ENCODE peak calls at places on chromosome 20, in four cellular contexts. V is heart left ventricle, K is hepatocyte, F is transverse colon. A is an unnamed sample.

GRCh38 chr20:62587757-62588402 is 54.4 kb upstream of the SLCO4A1 start:
- DNase-seq in V (peak), K (peak), F (no peak), A (no peak)

GRCh38 chr20:25248501-25249172 is 752 bp downstream of the PYGB start:
- DNase-seq in V (no peak), K (peak), F (peak), A (no peak)

GRCh38 chr20:24418731-24419130 is 50.7 kb upstream of the SYNDIG1 start:
- DNase-seq in V (no peak), K (no peak), F (no peak), A (no peak)

GRCh38 chr20:64212750-64213149 is 42.8 kb upstream of the PCMTD2 start:
- DNase-seq in V (peak), K (peak), F (no peak), A (no peak)

GRCh38 chr20:57040924-57041323 is 225.5 kb downstream of the BMP7 start:
- DNase-seq in V (no peak), K (peak), F (peak), A (no peak)

GRCh38 chr20:64237316-64237715 is 18.2 kb upstream of the PCMTD2 start:
- DNase-seq in V (peak), K (no peak), F (no peak), A (no peak)

GRCh38 chr20:14765370-14765701 is 427.9 kb upstream of the FLRT3 start:
- DNase-seq in V (no peak), K (no peak), F (no peak), A (no peak)

GRCh38 chr20:45419188-45420091 is 3.5 kb downstream of the PIGT start:
- DNase-seq in V (no peak), K (no peak), F (peak), A (no peak)

GRCh38 chr20:13348301-13349239 is 127.5 kb downstream of the ISM1 start:
- DNase-seq in V (no peak), K (no peak), F (no peak), A (no peak)

GRCh38 chr20:13765299-13765698 is 19.4 kb downstream of the ESF1 start:
- DNase-seq in V (no peak), K (no peak), F (no peak), A (no peak)

GRCh38 chr20:45823949-45824835 is 2.9 kb downstream of the TNNC2 start:
- DNase-seq in V (peak), K (peak), F (peak), A (no peak)

GRCh38 chr20:21767739-21768223 is 62.3 kb downstream of the PAX1 start:
- DNase-seq in V (no peak), K (peak), F (no peak), A (no peak)

GRCh38 chr20:1491281-1491840 is at the start of gene SIRPB2:
- DNase-seq in V (peak), K (no peak), F (peak), A (no peak)

GRCh38 chr20:41560971-41561370 is 57.2 kb downstream of the CHD6 start:
- DNase-seq in V (no peak), K (no peak), F (no peak), A (no peak)

GRCh38 chr20:12210591-12210990 is 292.9 kb downstream of the BTBD3 start:
- DNase-seq in V (no peak), K (no peak), F (no peak), A (no peak)

GRCh38 chr20:37816003-37816402 is 86.9 kb upstream of the VSTM2L start:
- DNase-seq in V (no peak), K (no peak), F (no peak), A (no peak)

GRCh38 chr20:63680427-63680826 is 16.0 kb upstream of the TNFRSF6B start:
- DNase-seq in V (no peak), K (no peak), F (no peak), A (no peak)

GRCh38 chr20:35866446-35867202 is 87.7 kb downstream of the SCAND1 start:
- DNase-seq in V (no peak), K (no peak), F (no peak), A (no peak)

GRCh38 chr20:35871311-35871771 is 83.0 kb downstream of the SCAND1 start:
- DNase-seq in V (no peak), K (no peak), F (peak), A (no peak)

DNA sequence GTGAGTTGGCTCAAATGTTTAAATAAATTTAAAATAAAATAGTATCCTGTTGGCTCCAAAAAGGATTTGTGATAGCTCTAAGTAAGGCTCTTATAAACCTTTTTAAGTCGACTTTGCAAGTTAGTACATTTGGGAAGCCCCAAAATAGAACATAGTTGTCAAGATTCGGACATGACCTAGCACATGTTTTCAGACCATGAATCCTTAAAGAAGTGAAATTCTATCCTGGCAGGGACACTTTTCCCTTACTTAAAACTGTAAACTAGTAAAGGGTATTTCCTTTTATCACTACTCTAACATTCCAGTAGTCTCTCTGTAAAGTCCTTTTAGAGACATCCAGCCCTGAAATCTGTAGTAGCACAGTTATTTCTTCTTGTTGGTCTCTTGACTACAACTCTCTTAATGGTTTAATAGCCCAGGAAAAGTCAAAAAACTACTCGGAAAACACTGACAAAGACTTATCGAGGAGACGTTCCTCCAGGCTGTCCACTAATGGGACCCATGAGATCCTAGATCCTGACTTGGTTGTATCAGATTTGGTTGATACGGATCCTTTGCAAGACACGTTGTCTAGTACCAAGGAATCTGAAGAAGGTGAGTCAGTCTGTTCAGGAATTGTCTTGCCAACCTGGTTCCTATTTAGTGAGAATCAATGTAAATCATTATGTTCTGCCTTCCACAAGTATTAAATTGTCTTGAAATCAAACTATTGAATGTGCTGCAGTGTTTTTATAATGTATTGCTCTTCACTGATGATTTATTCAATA is 83.6 kb downstream of the SCAND1 start:
- DNase-seq in V (no peak), K (no peak), F (no peak), A (no peak)
- H3K27ac ChIP-seq in V (no peak), K (peak), F (peak), A (peak)

GRCh38 chr20:49765846-49766541 is 46.6 kb upstream of the SLC9A8 start:
- DNase-seq in V (no peak), K (no peak), F (no peak), A (no peak)

GRCh38 chr20:49762940-49763766 is 49.5 kb upstream of the B4GALT5 start:
- DNase-seq in V (no peak), K (peak), F (no peak), A (no peak)

GRCh38 chr20:49768204-49769124 is 44.2 kb upstream of the SLC9A8 start:
- DNase-seq in V (no peak), K (peak), F (peak), A (no peak)

GRCh38 chr20:49766979-49767419 is 45.6 kb upstream of the SLC9A8 start:
- DNase-seq in V (no peak), K (no peak), F (no peak), A (no peak)

GRCh38 chr20:49765413-49765736 is 47.3 kb upstream of the SLC9A8 start:
- DNase-seq in V (no peak), K (no peak), F (no peak), A (no peak)
- H3K27ac ChIP-seq in V (no peak), K (peak), F (no peak), A (no peak)

DNA sequence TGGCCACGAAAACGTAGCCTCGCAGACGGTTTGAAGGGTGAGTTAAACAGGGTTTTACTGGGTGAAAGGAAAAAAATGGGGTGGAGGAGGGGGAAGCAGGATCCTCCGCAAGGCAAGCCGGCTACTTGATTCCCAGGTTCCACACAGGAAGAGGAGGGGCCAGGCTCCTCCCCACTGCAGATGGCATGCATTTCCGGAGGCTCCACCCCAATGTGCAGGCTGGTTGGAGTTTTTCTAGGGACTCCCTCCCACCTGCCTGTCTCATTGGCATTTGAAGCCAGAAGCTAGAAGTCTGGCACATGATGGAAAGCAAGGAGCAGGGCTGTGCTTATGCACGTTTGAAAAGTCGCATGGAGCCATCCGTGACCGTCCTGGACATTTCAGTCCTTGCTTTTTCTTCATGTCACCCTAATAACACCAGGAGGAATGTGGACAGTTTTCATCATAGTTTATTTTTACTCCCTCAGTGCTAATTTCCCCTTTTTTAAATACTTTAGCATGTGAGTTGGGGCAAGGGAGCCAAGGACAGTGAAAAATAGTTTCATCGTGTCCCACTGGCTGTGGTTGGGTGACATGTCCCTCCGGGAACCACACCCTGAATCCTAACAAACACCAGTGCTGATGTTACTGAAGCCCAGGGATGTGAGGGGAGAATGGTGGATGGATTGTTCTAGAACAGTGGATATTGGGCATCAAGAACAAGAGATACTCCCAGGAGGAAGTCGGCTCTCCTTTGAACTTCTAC is 100.0 kb upstream of the INSM1 start:
- DNase-seq in V (no peak), K (no peak), F (no peak), A (no peak)
- H3K27ac ChIP-seq in V (no peak), K (no peak), F (no peak), A (no peak)

GRCh38 chr20:51449498-51450220 is 92.9 kb downstream of the NFATC2 start:
- DNase-seq in V (peak), K (no peak), F (no peak), A (no peak)
- H3K27ac ChIP-seq in V (peak), K (no peak), F (peak), A (no peak)

DNA sequence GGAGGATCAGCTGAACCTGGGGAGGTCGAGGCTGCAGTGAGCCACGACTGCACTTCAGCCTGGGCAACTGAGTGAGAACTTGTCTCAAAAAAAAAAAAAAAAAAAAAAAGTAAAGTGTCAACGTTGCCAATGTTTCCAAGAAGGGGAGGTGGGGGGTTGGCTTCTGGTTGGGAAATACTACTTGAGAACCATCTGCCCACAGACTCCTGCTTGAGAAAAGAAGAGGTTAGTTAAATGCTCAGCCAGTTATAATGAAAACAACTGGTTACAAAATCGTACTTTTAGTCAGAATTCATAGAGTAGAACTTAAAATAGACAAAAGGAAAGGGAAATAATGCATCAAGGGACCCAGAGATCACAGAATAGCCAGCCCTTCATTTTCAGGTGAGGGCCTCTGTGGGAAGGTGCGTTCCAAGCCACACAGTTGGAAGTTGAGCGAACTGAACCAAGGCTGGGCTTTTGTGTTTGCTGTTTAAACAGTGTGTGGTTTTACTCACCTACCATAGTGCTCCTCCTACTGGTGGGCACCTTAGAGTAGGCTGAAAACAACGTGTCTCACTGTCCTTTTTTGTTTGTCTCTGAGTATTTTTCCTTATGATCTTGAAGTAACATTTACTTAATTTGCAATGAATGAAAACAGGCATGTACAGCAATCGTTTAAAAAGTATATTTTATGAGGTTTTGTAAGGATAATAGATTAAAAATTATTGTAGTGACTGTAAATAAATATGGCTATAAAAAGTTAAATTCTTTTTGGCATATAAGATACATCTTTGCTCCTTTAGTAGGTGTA is 200.7 kb downstream of the BCAS1 start:
- DNase-seq in V (no peak), K (peak), F (peak), A (no peak)
- H3K27ac ChIP-seq in V (no peak), K (peak), F (peak), A (peak)

DNA sequence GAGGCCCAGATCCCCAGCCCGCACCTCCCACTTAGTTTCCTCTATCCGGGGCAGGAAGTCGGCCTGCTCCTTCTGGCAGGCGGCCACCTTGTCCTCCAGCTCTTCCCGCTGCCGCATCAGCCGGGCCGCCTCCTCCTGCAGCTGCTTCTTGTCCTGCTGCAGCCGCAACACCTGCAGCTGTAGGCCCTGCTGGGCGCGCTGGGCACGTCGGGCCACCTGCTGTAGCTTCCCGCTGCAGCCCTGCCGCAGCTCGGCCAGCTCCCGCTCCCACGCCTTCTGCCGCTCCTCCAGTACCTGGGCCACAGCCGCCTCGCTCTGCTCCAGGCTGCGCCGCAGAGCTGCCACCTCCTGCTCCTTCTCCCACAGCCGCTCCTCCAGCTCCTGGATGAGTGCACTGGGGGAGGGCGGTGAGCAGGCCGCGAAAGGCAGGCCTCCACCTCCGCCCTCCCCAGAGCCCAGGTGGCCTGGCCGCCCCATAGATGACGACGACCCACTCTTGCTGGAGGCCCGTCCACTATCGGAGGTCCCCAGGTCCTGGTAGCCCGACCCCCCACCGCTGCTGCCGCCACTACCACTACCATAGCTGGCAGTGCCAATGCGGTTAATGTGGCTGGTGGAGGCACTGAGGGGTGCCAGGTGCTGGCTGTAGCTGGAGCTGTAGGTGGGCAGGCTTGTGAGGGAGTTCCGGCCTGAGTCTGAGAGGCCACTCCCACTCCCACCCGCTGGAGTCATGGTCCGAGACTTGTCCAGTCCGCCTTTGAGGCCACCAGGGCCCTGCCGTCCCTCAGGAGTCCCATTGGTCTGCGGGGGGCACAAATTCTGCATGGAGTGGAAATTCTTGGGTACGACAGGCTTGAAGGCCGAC is 6.0 kb upstream of the FASTKD5 start:
- DNase-seq in V (peak), K (no peak), F (peak), A (no peak)
- H3K27ac ChIP-seq in V (no peak), K (no peak), F (peak), A (no peak)

DNA sequence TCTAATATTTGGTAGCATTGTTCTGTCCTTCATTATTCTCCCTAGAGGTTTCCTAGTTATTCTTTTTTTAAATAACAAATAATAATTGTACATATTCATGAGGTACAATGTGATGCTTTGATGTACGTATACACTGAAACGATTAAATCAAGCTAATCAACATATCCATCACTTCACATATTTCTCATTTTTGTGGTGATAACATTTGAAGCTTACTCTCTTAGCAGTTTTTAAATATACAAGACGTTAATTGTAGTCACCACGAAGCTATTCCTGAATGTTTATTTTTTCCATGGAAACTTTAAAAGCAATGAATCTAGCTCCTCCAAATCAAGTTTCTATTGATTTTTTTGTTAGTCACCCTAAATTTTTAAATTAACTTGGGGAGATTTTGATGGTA is 116.5 kb upstream of the PRND start:
- DNase-seq in V (no peak), K (no peak), F (no peak), A (no peak)
- H3K27ac ChIP-seq in V (no peak), K (no peak), F (peak), A (no peak)